ENCODE peak calls at places on chromosomes 16 and 17, in five cellular contexts. L is T-helper 9 cell; V is activated T-helper 1 cell treated with anti-CD3 and anti-CD28 coated beads, Interleukin-2, amount 50 U/mL, for 16 hours; Q is stimulated activated CD4-positive, alpha-beta T cell treated with anti-CD3 and anti-CD28 coated beads, Interleukin-4, amount 100 ng/mL, for 48 hours; G is NCI-H774. H is an unnamed sample.

GRCh38 chr16:963913-964695 is 6.7 kb downstream of the LMF1 start:
- DNase-seq in L (no peak), V (no peak), Q (no peak), G (no peak), H (no peak)

GRCh38 chr17:29138991-29139682 is 41.1 kb downstream of the MYO18A start:
- DNase-seq in L (peak; percentile 14), V (no peak), Q (no peak), G (no peak), H (no peak)

GRCh38 chr16:81551821-81552304 is 107.3 kb downstream of the CMIP start:
- DNase-seq in L (no peak), V (no peak), Q (no peak), G (no peak), H (no peak)

GRCh38 chr16:75070055-75070841 is 46.3 kb downstream of the LDHD start:
- DNase-seq in L (no peak), V (no peak), Q (no peak), G (no peak), H (no peak)

GRCh38 chr17:73645050-73645871 is 1.0 kb upstream of the SDK2 start:
- DNase-seq in L (no peak), V (no peak), Q (no peak), G (peak; percentile 83), H (no peak)

GRCh38 chr17:28841901-28842281 is 699 bp downstream of the FAM222B start:
- DNase-seq in L (no peak), V (no peak), Q (no peak), G (no peak), H (no peak)

GRCh38 chr17:64188088-64188487 is 58.1 kb upstream of the ERN1 start:
- DNase-seq in L (no peak), V (no peak), Q (no peak), G (no peak), H (no peak)

GRCh38 chr16:67013823-67014640 is 14.9 kb upstream of the CBFB start:
- DNase-seq in L (peak; percentile 66), V (peak; percentile 65), Q (peak; percentile 82), G (no peak), H (no peak)

GRCh38 chr16:87713469-87714229 is 52.1 kb downstream of the KLHDC4 start:
- DNase-seq in L (peak; percentile 31), V (peak; percentile 15), Q (peak; percentile 40), G (no peak), H (no peak)

GRCh38 chr16:70391881-70392481 is 45.3 kb downstream of the DDX19A start:
- DNase-seq in L (no peak), V (no peak), Q (no peak), G (no peak), H (no peak)

GRCh38 chr16:81645303-81645702 is 133.8 kb upstream of the PLCG2 start:
- DNase-seq in L (no peak), V (no peak), Q (no peak), G (no peak), H (peak; percentile 20)

GRCh38 chr17:78252701-78253635 is 21.5 kb downstream of the TMEM235 start:
- DNase-seq in L (peak; percentile 19), V (no peak), Q (no peak), G (no peak), H (no peak)

GRCh38 chr17:15453246-15453645 is 14.2 kb downstream of the CDRT4 start:
- DNase-seq in L (no peak), V (no peak), Q (no peak), G (no peak), H (no peak)

GRCh38 chr16:75243667-75244224 is 7.7 kb downstream of the BCAR1 start:
- DNase-seq in L (no peak), V (no peak), Q (no peak), G (no peak), H (no peak)

GRCh38 chr16:4415538-4416199 is 727 bp downstream of the CORO7 start:
- DNase-seq in L (peak; percentile 55), V (peak; percentile 44), Q (peak; percentile 43), G (peak; percentile 26), H (no peak)

GRCh38 chr17:1137465-1137894 is 42.3 kb downstream of the ABR start:
- DNase-seq in L (no peak), V (no peak), Q (no peak), G (no peak), H (no peak)

GRCh38 chr16:52912565-52913173 is 140.0 kb downstream of the CHD9NB start:
- DNase-seq in L (no peak), V (no peak), Q (peak; percentile 9), G (peak; percentile 79), H (peak; percentile 17)

GRCh38 chr17:63171428-63172205 is 205.6 kb downstream of the TANC2 start:
- DNase-seq in L (no peak), V (no peak), Q (no peak), G (no peak), H (no peak)

GRCh38 chr17:4110152-4110551 is 32.7 kb downstream of the ZZEF1 start:
- DNase-seq in L (no peak), V (no peak), Q (no peak), G (no peak), H (no peak)

GRCh38 chr17:14845562-14846335 is 419.4 kb downstream of the PMP22 start:
- DNase-seq in L (no peak), V (no peak), Q (no peak), G (peak; percentile 1), H (no peak)

GRCh38 chr16:8370374-8371015 is 219.8 kb downstream of the TMEM114 start:
- DNase-seq in L (no peak), V (no peak), Q (no peak), G (no peak), H (no peak)

GRCh38 chr17:80195671-80196529 is 24.2 kb downstream of the SGSH start:
- DNase-seq in L (peak; percentile 61), V (peak; percentile 51), Q (peak; percentile 23), G (no peak), H (no peak)

GRCh38 chr16:72878301-72879269 is 169.3 kb downstream of the ZFHX3 start:
- DNase-seq in L (no peak), V (no peak), Q (no peak), G (no peak), H (no peak)

GRCh38 chr17:19724501-19725420 is 8.4 kb upstream of the SLC47A2 start:
- DNase-seq in L (no peak), V (peak; percentile 32), Q (peak; percentile 42), G (no peak), H (no peak)

GRCh38 chr17:17494499-17495447 is 1.4 kb downstream of the RASD1 start:
- DNase-seq in L (no peak), V (no peak), Q (no peak), G (no peak), H (no peak)

GRCh38 chr17:956905-957304 is 22.7 kb downstream of the NXN start:
- DNase-seq in L (no peak), V (no peak), Q (no peak), G (no peak), H (no peak)

GRCh38 chr17:66819466-66819865 is 15.5 kb upstream of the CACNG5 start:
- DNase-seq in L (no peak), V (no peak), Q (no peak), G (no peak), H (no peak)

GRCh38 chr16:19432429-19432828 is 14.7 kb downstream of the TMC5 start:
- DNase-seq in L (no peak), V (no peak), Q (no peak), G (peak; percentile 80), H (peak; percentile 99)

GRCh38 chr16:89018605-89019158 is 41.7 kb upstream of the CBFA2T3 start:
- DNase-seq in L (no peak), V (no peak), Q (no peak), G (peak; percentile 5), H (no peak)